ENCODE peak calls at places on chromosome 13, in eight cellular contexts. M, E, W, V, N, F, C and I are unnamed samples.

GRCh38 chr13:102878491-102878890 is 32.7 kb downstream of the ERCC5 start:
- DNase-seq in M (no peak), E (peak), W (no peak), V (peak), N (no peak), F (no peak), C (no peak), I (peak)

GRCh38 chr13:59356607-59357006 is 807.1 kb downstream of the DIAPH3 start:
- DNase-seq in M (no peak), E (peak), W (peak), V (peak), N (no peak), F (no peak), C (no peak), I (peak)

GRCh38 chr13:49791214-49791752 is 1.2 kb downstream of the KPNA3 start:
- DNase-seq in M (no peak), E (peak), W (peak), V (peak), N (no peak), F (no peak), C (peak), I (peak)

GRCh38 chr13:80690208-80690607 is 349.3 kb upstream of the SPRY2 start:
- DNase-seq in M (no peak), E (no peak), W (no peak), V (no peak), N (no peak), F (no peak), C (no peak), I (no peak)

GRCh38 chr13:98556968-98557591 is 19.8 kb downstream of the STK24 start:
- DNase-seq in M (no peak), E (no peak), W (no peak), V (no peak), N (no peak), F (no peak), C (no peak), I (no peak)

GRCh38 chr13:57638147-57638890 is 6.8 kb downstream of the PCDH17 start:
- DNase-seq in M (no peak), E (no peak), W (no peak), V (no peak), N (no peak), F (no peak), C (no peak), I (no peak)

GRCh38 chr13:106318941-106319411 is 216.5 kb downstream of the EFNB2 start:
- DNase-seq in M (no peak), E (peak), W (no peak), V (peak), N (no peak), F (no peak), C (peak), I (peak)

GRCh38 chr13:106276876-106277275 is 258.6 kb downstream of the EFNB2 start:
- DNase-seq in M (no peak), E (no peak), W (no peak), V (no peak), N (no peak), F (no peak), C (no peak), I (peak)

GRCh38 chr13:63840551-63841421 is 2425.1 kb upstream of the PCDH20 start:
- DNase-seq in M (no peak), E (no peak), W (no peak), V (no peak), N (no peak), F (no peak), C (no peak), I (no peak)

GRCh38 chr13:64052526-64052925 is 2636.9 kb upstream of the PCDH20 start:
- DNase-seq in M (no peak), E (peak), W (no peak), V (no peak), N (no peak), F (no peak), C (no peak), I (no peak)

GRCh38 chr13:20891768-20892167 is 10.8 kb downstream of the XPO4 start:
- DNase-seq in M (no peak), E (no peak), W (no peak), V (no peak), N (no peak), F (no peak), C (no peak), I (no peak)

GRCh38 chr13:35389535-35389934 is 87.0 kb downstream of the MAB21L1 start:
- DNase-seq in M (no peak), E (no peak), W (no peak), V (no peak), N (no peak), F (no peak), C (no peak), I (no peak)

GRCh38 chr13:103067751-103068563 is 1.7 kb upstream of the SLC10A2 start:
- DNase-seq in M (peak), E (no peak), W (peak), V (no peak), N (no peak), F (no peak), C (no peak), I (no peak)

GRCh38 chr13:27309967-27310598 is 39.5 kb downstream of the RASL11A start:
- DNase-seq in M (no peak), E (no peak), W (no peak), V (peak), N (no peak), F (no peak), C (no peak), I (peak)

GRCh38 chr13:40316301-40316700 is 350.1 kb downstream of the FOXO1 start:
- DNase-seq in M (no peak), E (no peak), W (no peak), V (no peak), N (no peak), F (peak), C (no peak), I (no peak)

GRCh38 chr13:74201530-74201929 is 67.3 kb upstream of the KLF12 start:
- DNase-seq in M (no peak), E (no peak), W (no peak), V (no peak), N (no peak), F (no peak), C (no peak), I (no peak)

GRCh38 chr13:42110410-42111155 is 62.1 kb downstream of the DGKH start:
- DNase-seq in M (no peak), E (peak), W (peak), V (peak), N (no peak), F (no peak), C (peak), I (peak)

GRCh38 chr13:113836917-113837553 is 26.8 kb downstream of the GAS6 start:
- DNase-seq in M (no peak), E (peak), W (peak), V (peak), N (no peak), F (no peak), C (no peak), I (peak)

GRCh38 chr13:41533266-41533665 is 75.9 kb downstream of the RGCC start:
- DNase-seq in M (no peak), E (no peak), W (no peak), V (no peak), N (no peak), F (peak), C (no peak), I (no peak)

GRCh38 chr13:111664696-111665095 is 344.3 kb downstream of the TEX29 start:
- DNase-seq in M (no peak), E (no peak), W (no peak), V (no peak), N (no peak), F (no peak), C (no peak), I (no peak)

GRCh38 chr13:73065665-73066350 is 7.0 kb downstream of the KLF5 start:
- DNase-seq in M (no peak), E (no peak), W (peak), V (no peak), N (no peak), F (no peak), C (no peak), I (no peak)

GRCh38 chr13:29175245-29175873 is 355.2 kb downstream of the MTUS2 start:
- DNase-seq in M (no peak), E (no peak), W (no peak), V (no peak), N (no peak), F (no peak), C (no peak), I (no peak)

GRCh38 chr13:97695684-97696083 is 257.8 kb upstream of the IPO5 start:
- DNase-seq in M (no peak), E (no peak), W (no peak), V (no peak), N (no peak), F (no peak), C (peak), I (peak)

GRCh38 chr13:110280231-110280813 is 26.6 kb downstream of the COL4A1 start:
- DNase-seq in M (no peak), E (no peak), W (no peak), V (no peak), N (no peak), F (no peak), C (no peak), I (no peak)

GRCh38 chr13:95456837-95457236 is 95.7 kb upstream of the CLDN10 start:
- DNase-seq in M (no peak), E (no peak), W (no peak), V (no peak), N (no peak), F (no peak), C (no peak), I (no peak)

GRCh38 chr13:64755961-64756360 is 2474.2 kb downstream of the PCDH9 start:
- DNase-seq in M (no peak), E (no peak), W (no peak), V (peak), N (no peak), F (no peak), C (no peak), I (no peak)

GRCh38 chr13:32086366-32086765 is 54.8 kb downstream of the FRY start:
- DNase-seq in M (no peak), E (no peak), W (no peak), V (peak), N (no peak), F (no peak), C (no peak), I (peak)

GRCh38 chr13:52847322-52847681 is 1.1 kb downstream of the PCDH8 start:
- DNase-seq in M (no peak), E (no peak), W (no peak), V (no peak), N (no peak), F (no peak), C (no peak), I (no peak)

GRCh38 chr13:52847682-52848432 is 583 bp downstream of the PCDH8 start:
- DNase-seq in M (no peak), E (no peak), W (no peak), V (no peak), N (no peak), F (no peak), C (no peak), I (no peak)

GRCh38 chr13:52846567-52847321 is 1.7 kb downstream of the PCDH8 start:
- DNase-seq in M (no peak), E (peak), W (peak), V (peak), N (no peak), F (no peak), C (no peak), I (peak)

GRCh38 chr13:52845766-52846566 is 2.5 kb downstream of the PCDH8 start:
- DNase-seq in M (no peak), E (peak), W (peak), V (peak), N (no peak), F (no peak), C (no peak), I (no peak)

GRCh38 chr13:52845334-52845761 is 3.1 kb downstream of the PCDH8 start:
- DNase-seq in M (no peak), E (no peak), W (no peak), V (no peak), N (no peak), F (no peak), C (no peak), I (no peak)
- H3K4me3 ChIP-seq in M (peak), E (no peak), W (no peak), V (no peak), N (peak), F (no peak), C (no peak), I (no peak)

DNA sequence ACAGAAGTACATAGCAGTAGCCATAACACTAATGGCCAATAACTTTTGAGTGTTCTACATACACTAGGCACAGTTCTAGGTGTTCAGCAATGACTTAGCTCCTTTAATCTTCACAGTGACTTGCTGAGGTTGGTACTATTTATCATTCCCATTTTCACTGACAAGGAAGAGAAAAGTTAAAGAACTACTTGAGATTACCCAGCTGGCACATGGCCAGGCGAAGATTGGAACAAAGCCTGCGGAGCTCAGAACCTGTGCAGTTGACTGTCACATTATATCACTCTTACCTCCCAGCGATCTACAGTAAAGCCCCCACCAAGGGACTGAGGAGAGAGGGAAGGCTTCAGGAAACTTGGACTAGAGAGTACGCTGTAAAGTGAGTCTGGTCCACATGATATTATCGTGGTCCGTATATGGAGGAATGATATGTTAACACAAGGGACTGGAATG is 42.4 kb upstream of the WDFY2 start:
- DNase-seq in M (no peak), E (no peak), W (peak), V (no peak), N (no peak), F (no peak), C (no peak), I (no peak)
- H3K4me3 ChIP-seq in M (no peak), E (no peak), W (no peak), V (no peak), N (no peak), F (no peak), C (peak), I (no peak)

GRCh38 chr13:46386426-46386995 is 541 bp downstream of the RUBCNL start:
- DNase-seq in M (no peak), E (no peak), W (peak), V (no peak), N (no peak), F (no peak), C (no peak), I (peak)
- H3K4me3 ChIP-seq in M (peak), E (no peak), W (peak), V (no peak), N (peak), F (peak), C (peak), I (peak)

GRCh38 chr13:24863748-24864540 is 100.0 kb downstream of the RNF17 start:
- DNase-seq in M (no peak), E (no peak), W (no peak), V (no peak), N (no peak), F (no peak), C (no peak), I (no peak)

GRCh38 chr13:24861617-24862362 is 97.8 kb downstream of the RNF17 start:
- DNase-seq in M (no peak), E (no peak), W (no peak), V (no peak), N (no peak), F (no peak), C (no peak), I (no peak)

GRCh38 chr13:24854311-24854710 is 90.3 kb downstream of the RNF17 start:
- DNase-seq in M (no peak), E (no peak), W (no peak), V (peak), N (no peak), F (no peak), C (no peak), I (no peak)

GRCh38 chr13:24860775-24861174 is 96.8 kb downstream of the RNF17 start:
- DNase-seq in M (no peak), E (no peak), W (no peak), V (no peak), N (no peak), F (no peak), C (no peak), I (no peak)

GRCh38 chr13:24858953-24859352 is 95.0 kb downstream of the RNF17 start:
- DNase-seq in M (no peak), E (no peak), W (no peak), V (no peak), N (no peak), F (no peak), C (no peak), I (no peak)
- H3K4me3 ChIP-seq in M (no peak), E (no peak), W (no peak), V (no peak), N (no peak), F (no peak), C (no peak), I (no peak)

GRCh38 chr13:71695662-71696061 is 171.3 kb downstream of the DACH1 start:
- DNase-seq in M (no peak), E (peak), W (no peak), V (no peak), N (no peak), F (no peak), C (no peak), I (no peak)
- H3K4me3 ChIP-seq in M (no peak), E (no peak), W (no peak), V (no peak), N (no peak), F (no peak), C (no peak), I (no peak)

GRCh38 chr13:109271991-109272454 is 514.4 kb downstream of the IRS2 start:
- DNase-seq in M (no peak), E (no peak), W (no peak), V (no peak), N (no peak), F (no peak), C (no peak), I (peak)
- H3K4me3 ChIP-seq in M (no peak), E (no peak), W (no peak), V (no peak), N (no peak), F (no peak), C (no peak), I (peak)

DNA sequence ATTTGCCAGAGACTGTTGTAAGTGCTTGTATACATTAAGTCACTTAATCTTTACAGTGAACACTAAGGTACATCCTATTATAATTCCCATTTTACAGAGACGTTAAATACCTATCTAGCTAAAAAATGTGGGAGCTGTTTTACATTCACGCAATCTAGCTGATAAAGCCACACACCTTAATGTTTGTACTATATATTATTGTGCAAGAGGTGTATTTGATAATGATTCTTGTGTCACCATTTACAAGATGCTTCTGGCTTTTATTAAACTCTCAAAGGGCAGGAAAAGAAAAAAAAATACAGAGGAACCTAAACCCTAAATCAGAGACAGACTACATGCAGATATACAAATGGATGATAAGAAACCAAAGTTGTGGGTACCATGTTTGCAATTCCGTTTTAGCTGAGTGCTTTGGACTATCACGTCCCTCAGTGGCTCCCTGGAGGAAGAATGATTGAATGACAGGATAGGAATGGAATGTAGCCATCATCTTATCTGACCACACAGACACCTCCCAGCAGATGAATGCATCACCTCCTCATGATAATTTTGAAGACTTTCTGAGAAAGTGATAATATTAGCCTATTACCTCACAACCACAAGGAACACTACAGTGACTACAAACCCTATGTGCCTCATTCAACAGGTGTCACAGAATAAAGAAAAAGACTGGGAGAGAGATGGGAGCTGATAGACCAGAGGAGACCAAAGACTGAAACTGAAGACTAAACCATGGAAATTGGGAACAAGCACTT is 230.5 kb upstream of the SERP2 start:
- DNase-seq in M (no peak), E (peak), W (no peak), V (peak), N (no peak), F (no peak), C (peak), I (peak)
- H3K4me3 ChIP-seq in M (peak), E (peak), W (peak), V (peak), N (peak), F (peak), C (peak), I (no peak)

DNA sequence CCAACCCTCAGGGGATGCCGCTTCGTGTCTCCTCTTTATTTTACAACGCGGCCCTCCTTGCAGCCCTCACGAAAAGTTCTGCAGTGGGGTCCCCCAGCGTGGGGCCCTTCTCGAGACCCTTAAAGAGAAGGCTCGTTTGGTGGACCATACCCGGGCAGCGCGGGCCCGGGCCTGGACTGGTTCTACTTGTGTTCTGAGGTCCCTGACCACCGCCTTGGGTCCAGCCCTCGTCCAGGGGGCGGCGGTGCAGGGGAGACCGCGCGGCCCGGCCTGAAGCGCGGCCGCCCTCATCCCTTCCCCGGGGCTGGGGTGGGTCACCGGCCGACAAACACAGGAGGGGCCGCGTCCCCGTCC is 400 bp upstream of the SERP2 start:
- DNase-seq in M (no peak), E (no peak), W (no peak), V (no peak), N (no peak), F (no peak), C (no peak), I (no peak)
- H3K4me3 ChIP-seq in M (peak), E (peak), W (no peak), V (peak), N (peak), F (peak), C (peak), I (peak)